ENCODE peak calls at places on chromosomes 16 and 17, in nine cellular contexts. U is breast epithelium, E is left ventricle myocardium inferior, L is SK-N-SH, X is GM06990, G is mammary epithelial cell, O is endothelial cell of umbilical vein, C is uterus, M is fibroblast of lung. T is an unnamed sample.

GRCh38 chr17:47316316-47316715 is 7.4 kb upstream of the EFCAB13 start:
- DNase-seq in U (no peak), E (no peak), L (no peak), X (no peak), G (peak), O (peak), C (no peak), M (peak), T (no peak)

GRCh38 chr16:54436342-54436741 is 149.8 kb upstream of the IRX3 start:
- DNase-seq in U (no peak), E (no peak), L (no peak), X (no peak), G (no peak), O (no peak), C (no peak), M (no peak), T (no peak)

GRCh38 chr17:77681820-77682219 is 276.7 kb upstream of the TNRC6C start:
- DNase-seq in U (no peak), E (peak), L (peak), X (no peak), G (no peak), O (no peak), C (peak), M (peak), T (no peak)

GRCh38 chr16:5619314-5619713 is 521.7 kb upstream of the EEF2KMT start:
- DNase-seq in U (no peak), E (no peak), L (no peak), X (no peak), G (no peak), O (no peak), C (no peak), M (no peak), T (no peak)

GRCh38 chr16:74999683-75000480 is 1.1 kb downstream of the ZNRF1 start:
- DNase-seq in U (peak), E (peak), L (peak), X (peak), G (peak), O (peak), C (peak), M (no peak), T (no peak)

GRCh38 chr16:86669285-86669805 is 91.0 kb downstream of the FOXL1 start:
- DNase-seq in U (no peak), E (no peak), L (no peak), X (no peak), G (no peak), O (peak), C (no peak), M (no peak), T (no peak)

GRCh38 chr16:78094166-78094565 is 5.3 kb upstream of the WWOX start:
- DNase-seq in U (no peak), E (no peak), L (no peak), X (no peak), G (no peak), O (no peak), C (no peak), M (peak), T (no peak)

GRCh38 chr16:81778861-81779539 is at the start of gene PLCG2:
- DNase-seq in U (peak), E (peak), L (peak), X (peak), G (peak), O (peak), C (peak), M (peak), T (no peak)

GRCh38 chr16:72876981-72877373 is 171.0 kb downstream of the ZFHX3 start:
- DNase-seq in U (no peak), E (no peak), L (no peak), X (no peak), G (no peak), O (no peak), C (no peak), M (no peak), T (no peak)

GRCh38 chr16:23575834-23576233 is 18.3 kb downstream of the UBFD1 start:
- DNase-seq in U (no peak), E (no peak), L (no peak), X (no peak), G (no peak), O (no peak), C (no peak), M (no peak), T (no peak)

GRCh38 chr16:57998484-57998883 is 2.0 kb downstream of the ZNF319 start:
- DNase-seq in U (no peak), E (peak), L (no peak), X (no peak), G (peak), O (no peak), C (no peak), M (peak), T (no peak)

GRCh38 chr17:79944251-79944812 is 91.3 kb downstream of the TBC1D16 start:
- DNase-seq in U (peak), E (peak), L (peak), X (no peak), G (no peak), O (no peak), C (peak), M (no peak), T (no peak)

GRCh38 chr17:356671-357434 is 4.2 kb upstream of the RPH3AL start:
- DNase-seq in U (no peak), E (no peak), L (no peak), X (no peak), G (no peak), O (no peak), C (no peak), M (no peak), T (no peak)

GRCh38 chr17:61683466-61683865 is 92.4 kb upstream of the NACA2 start:
- DNase-seq in U (no peak), E (no peak), L (no peak), X (no peak), G (no peak), O (no peak), C (no peak), M (no peak), T (no peak)

GRCh38 chr16:56554441-56554840 is 10.4 kb upstream of the MT4 start:
- DNase-seq in U (no peak), E (no peak), L (no peak), X (no peak), G (no peak), O (no peak), C (no peak), M (no peak), T (no peak)

GRCh38 chr17:82848022-82848592 is 8.3 kb upstream of the ZNF750 start:
- DNase-seq in U (peak), E (no peak), L (no peak), X (no peak), G (peak), O (peak), C (peak), M (peak), T (no peak)

GRCh38 chr16:22054847-22055590 is 37.3 kb upstream of the VWA3A start:
- DNase-seq in U (no peak), E (no peak), L (no peak), X (no peak), G (no peak), O (no peak), C (no peak), M (no peak), T (no peak)

GRCh38 chr17:65013613-65014391 is 42.7 kb downstream of the GNA13 start:
- DNase-seq in U (no peak), E (no peak), L (no peak), X (no peak), G (peak), O (no peak), C (no peak), M (peak), T (no peak)

GRCh38 chr17:50946891-50947843 is 81.0 kb upstream of the TOB1 start:
- DNase-seq in U (no peak), E (no peak), L (no peak), X (no peak), G (no peak), O (no peak), C (no peak), M (no peak), T (no peak)

GRCh38 chr17:79851461-79851817 is 12.2 kb upstream of the CBX4 start:
- DNase-seq in U (no peak), E (no peak), L (no peak), X (no peak), G (peak), O (no peak), C (no peak), M (no peak), T (no peak)

GRCh38 chr17:78529251-78529650 is 47.9 kb downstream of the DNAH17 start:
- DNase-seq in U (no peak), E (no peak), L (no peak), X (no peak), G (no peak), O (no peak), C (no peak), M (no peak), T (no peak)

GRCh38 chr16:10080031-10080772 is 102.0 kb downstream of the GRIN2A start:
- DNase-seq in U (peak), E (peak), L (peak), X (no peak), G (peak), O (peak), C (peak), M (no peak), T (no peak)

GRCh38 chr17:10117581-10118001 is 80.8 kb downstream of the GAS7 start:
- DNase-seq in U (no peak), E (peak), L (no peak), X (no peak), G (no peak), O (no peak), C (no peak), M (peak), T (no peak)

DNA sequence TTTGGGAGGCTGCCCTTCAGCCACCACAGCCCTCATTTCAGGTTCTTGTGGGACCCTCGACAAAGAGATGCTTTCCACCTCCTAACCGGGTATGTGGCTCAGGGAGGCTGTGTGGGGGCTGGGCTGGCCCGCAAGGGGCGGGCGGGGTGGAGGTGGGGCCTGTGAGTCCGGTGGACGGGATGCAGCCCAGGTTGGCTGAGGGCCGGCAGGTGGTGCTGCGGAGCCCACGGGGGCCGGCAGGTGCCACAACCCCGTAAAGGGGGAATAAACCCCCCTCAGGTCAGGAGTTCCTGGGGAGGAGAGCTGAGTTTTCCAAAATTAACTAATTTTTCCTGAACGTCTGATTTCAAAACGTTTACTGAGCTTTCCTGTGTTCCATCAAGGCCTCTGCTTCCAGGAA is 4.9 kb upstream of the CIAO3 start:
- DNase-seq in U (no peak), E (no peak), L (peak), X (peak), G (no peak), O (no peak), C (no peak), M (no peak), T (no peak)
- TF ChIP-seq CTCF in U (no peak), E (no peak), L (peak), X (peak), G (peak), O (peak), C (no peak), M (peak), T (peak)

GRCh38 chr17:32941419-32942032 is 13.6 kb downstream of the TMEM98 start:
- DNase-seq in U (no peak), E (no peak), L (no peak), X (no peak), G (no peak), O (no peak), C (no peak), M (no peak), T (no peak)
- TF ChIP-seq CTCF in U (no peak), E (peak), L (peak), X (peak), G (peak), O (no peak), C (no peak), M (peak), T (peak)

GRCh38 chr17:4566785-4567184 is 6.4 kb upstream of the GGT6 start:
- DNase-seq in U (no peak), E (no peak), L (peak), X (no peak), G (peak), O (peak), C (peak), M (peak), T (no peak)
- TF ChIP-seq CTCF in U (peak), E (peak), L (peak), X (peak), G (peak), O (peak), C (peak), M (peak), T (peak)

DNA sequence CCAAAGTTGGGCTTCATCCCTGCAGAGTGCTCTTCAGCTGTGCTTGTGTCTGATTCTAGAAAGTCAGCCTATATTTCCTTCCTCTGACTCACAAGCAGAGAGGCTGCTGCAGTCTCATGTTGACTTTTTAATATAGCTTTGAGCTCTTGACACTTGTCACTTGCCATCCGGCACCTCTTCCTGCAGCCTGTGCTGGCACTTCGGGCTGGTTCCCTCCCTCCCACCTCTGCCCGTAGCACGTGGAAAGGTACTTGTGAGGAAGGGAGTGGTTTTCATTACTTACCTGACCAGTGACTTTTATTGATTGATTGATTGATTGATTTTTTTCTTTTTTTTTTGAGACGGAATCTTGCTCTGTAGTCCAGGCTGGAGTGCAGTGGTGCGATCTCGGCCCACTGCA is 19.0 kb upstream of the JPT2 start:
- DNase-seq in U (no peak), E (no peak), L (no peak), X (no peak), G (no peak), O (no peak), C (no peak), M (no peak), T (no peak)
- TF ChIP-seq CTCF in U (no peak), E (no peak), L (no peak), X (no peak), G (no peak), O (no peak), C (no peak), M (no peak), T (no peak)

GRCh38 chr16:79391395-79391794 is 209.1 kb downstream of the MAF start:
- DNase-seq in U (no peak), E (no peak), L (no peak), X (no peak), G (no peak), O (no peak), C (no peak), M (no peak), T (no peak)

GRCh38 chr16:79393121-79393520 is 207.4 kb downstream of the MAF start:
- DNase-seq in U (no peak), E (no peak), L (no peak), X (no peak), G (no peak), O (no peak), C (no peak), M (no peak), T (no peak)

GRCh38 chr16:79395631-79396030 is 204.9 kb downstream of the MAF start:
- DNase-seq in U (no peak), E (no peak), L (no peak), X (no peak), G (no peak), O (no peak), C (no peak), M (no peak), T (no peak)

GRCh38 chr16:79392081-79392480 is 208.5 kb downstream of the MAF start:
- DNase-seq in U (no peak), E (no peak), L (no peak), X (no peak), G (no peak), O (no peak), C (no peak), M (no peak), T (no peak)

DNA sequence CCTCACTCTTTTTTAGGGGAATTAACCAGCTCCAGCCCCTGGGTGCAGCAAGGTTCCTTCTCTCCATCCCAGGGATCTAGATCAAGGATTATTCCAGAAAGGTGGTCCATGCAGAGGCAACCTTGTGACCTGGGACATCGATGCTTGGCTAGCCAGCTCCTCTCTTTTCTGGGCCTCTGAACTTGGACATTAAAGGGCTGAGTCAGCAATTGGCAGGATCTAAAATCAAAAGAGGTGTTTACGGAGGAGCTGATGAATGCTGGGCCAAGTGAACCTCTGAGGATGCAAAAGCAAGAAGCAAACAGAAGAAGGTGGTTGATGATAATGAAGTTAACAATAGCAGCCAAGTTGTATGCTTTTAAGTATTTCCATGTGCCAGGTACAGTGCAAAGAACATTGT is 207.0 kb downstream of the MAF start:
- DNase-seq in U (no peak), E (no peak), L (no peak), X (no peak), G (no peak), O (no peak), C (no peak), M (no peak), T (no peak)
- TF ChIP-seq CTCF in U (no peak), E (no peak), L (no peak), X (no peak), G (no peak), O (no peak), C (no peak), M (no peak), T (no peak)

T was measured in osteocyte.